ENCODE peak calls at places on chromosomes 4 and X, in ten cellular contexts. L is heart left ventricle, S is suprapubic skin, R is stomach, B is sigmoid colon, K is tibial nerve, U is spleen, M is HCT116, Z is upper lobe of left lung, X is NB4. E is an unnamed sample.

GRCh38 chrX:78658851-78659744 is at the start of gene RTL3:
- DNase-seq in B (no peak), L (no peak), U (no peak), K (no peak), X (peak; percentile 25), M (no peak), Z (no peak), R (no peak), S (no peak), E (no peak)

GRCh38 chr4:57442834-57443291 is 332.7 kb upstream of the IGFBP7 start:
- DNase-seq in M (no peak), Z (no peak), R (peak; percentile 56), U (no peak), X (peak; percentile 53), L (no peak), S (no peak), K (no peak), B (no peak), E (no peak)

GRCh38 chr4:174377613-174378012 is 93.9 kb downstream of the CEP44 start:
- DNase-seq in Z (no peak), B (no peak), U (no peak), M (no peak), K (no peak), X (no peak), R (no peak), L (no peak), S (no peak), E (no peak)

GRCh38 chr4:147096667-147097604 is 151.3 kb upstream of the TTC29 start:
- DNase-seq in L (no peak), M (peak; percentile 32), Z (no peak), S (no peak), K (no peak), U (no peak), B (no peak), R (no peak), X (peak; percentile 45), E (no peak)

GRCh38 chr4:185566972-185567749 is 31.9 kb upstream of the PDLIM3 start:
- DNase-seq in S (no peak), R (no peak), L (peak; percentile 73), B (peak; percentile 68), M (no peak), K (no peak), X (no peak), U (no peak), Z (no peak), E (no peak)

GRCh38 chrX:110012818-110013484 is 10.0 kb downstream of the TMEM164 start:
- DNase-seq in L (no peak), S (no peak), X (no peak), R (peak; percentile 43), M (no peak), U (no peak), B (no peak), Z (no peak), K (no peak), E (no peak)

GRCh38 chr4:152464030-152464823 is 71.7 kb downstream of the FBXW7 start:
- DNase-seq in L (no peak), U (no peak), S (no peak), X (peak; percentile 48), B (no peak), R (no peak), M (no peak), Z (no peak), K (no peak), E (no peak)

GRCh38 chrX:1011632-1012283 is 200.7 kb downstream of the CRLF2 start:
- DNase-seq in B (no peak), U (no peak), X (peak; percentile 3), S (peak; percentile 21), K (no peak), M (no peak), Z (no peak), L (no peak), R (no peak), E (no peak)

GRCh38 chrX:93874554-93874953 is 200.5 kb downstream of the FAM133A start:
- DNase-seq in L (no peak), M (no peak), R (no peak), X (peak; percentile 31), S (no peak), Z (no peak), K (no peak), U (no peak), B (no peak), E (peak; percentile 1)

GRCh38 chrX:42459735-42460134 is 318.2 kb downstream of the PPP1R2C start:
- DNase-seq in X (no peak), K (no peak), U (no peak), R (no peak), S (no peak), L (no peak), M (no peak), B (no peak), Z (no peak), E (no peak)

GRCh38 chr4:159382875-159383568 is 280.1 kb downstream of the RAPGEF2 start:
- DNase-seq in X (no peak), L (no peak), Z (no peak), S (no peak), K (no peak), U (no peak), M (no peak), R (no peak), B (no peak), E (no peak)

GRCh38 chr4:157045507-157046127 is 30.3 kb upstream of the GLRB start:
- DNase-seq in S (no peak), L (peak; percentile 20), M (peak; percentile 46), R (no peak), Z (no peak), K (no peak), U (no peak), B (peak; percentile 66), X (peak; percentile 20), E (peak; percentile 4)

GRCh38 chr4:52947691-52948397 is 85.7 kb downstream of the RASL11B start:
- DNase-seq in R (no peak), U (no peak), M (no peak), L (no peak), Z (no peak), S (no peak), X (no peak), B (no peak), K (no peak), E (no peak)

GRCh38 chr4:116705466-116705865 is 379.9 kb downstream of the TRAM1L1 start:
- DNase-seq in S (no peak), L (no peak), U (peak; percentile 71), B (no peak), K (no peak), R (no peak), X (no peak), Z (peak; percentile 77), M (no peak), E (no peak)

GRCh38 chr4:57151481-57151880 is 41.3 kb upstream of the IGFBP7 start:
- DNase-seq in S (no peak), K (no peak), U (no peak), R (no peak), Z (no peak), B (no peak), L (no peak), M (no peak), X (no peak), E (no peak)

GRCh38 chr4:168558587-168558986 is 61.7 kb downstream of the PALLD start:
- DNase-seq in K (no peak), U (no peak), M (no peak), R (no peak), Z (no peak), B (no peak), L (no peak), X (no peak), S (no peak), E (no peak)

DNA sequence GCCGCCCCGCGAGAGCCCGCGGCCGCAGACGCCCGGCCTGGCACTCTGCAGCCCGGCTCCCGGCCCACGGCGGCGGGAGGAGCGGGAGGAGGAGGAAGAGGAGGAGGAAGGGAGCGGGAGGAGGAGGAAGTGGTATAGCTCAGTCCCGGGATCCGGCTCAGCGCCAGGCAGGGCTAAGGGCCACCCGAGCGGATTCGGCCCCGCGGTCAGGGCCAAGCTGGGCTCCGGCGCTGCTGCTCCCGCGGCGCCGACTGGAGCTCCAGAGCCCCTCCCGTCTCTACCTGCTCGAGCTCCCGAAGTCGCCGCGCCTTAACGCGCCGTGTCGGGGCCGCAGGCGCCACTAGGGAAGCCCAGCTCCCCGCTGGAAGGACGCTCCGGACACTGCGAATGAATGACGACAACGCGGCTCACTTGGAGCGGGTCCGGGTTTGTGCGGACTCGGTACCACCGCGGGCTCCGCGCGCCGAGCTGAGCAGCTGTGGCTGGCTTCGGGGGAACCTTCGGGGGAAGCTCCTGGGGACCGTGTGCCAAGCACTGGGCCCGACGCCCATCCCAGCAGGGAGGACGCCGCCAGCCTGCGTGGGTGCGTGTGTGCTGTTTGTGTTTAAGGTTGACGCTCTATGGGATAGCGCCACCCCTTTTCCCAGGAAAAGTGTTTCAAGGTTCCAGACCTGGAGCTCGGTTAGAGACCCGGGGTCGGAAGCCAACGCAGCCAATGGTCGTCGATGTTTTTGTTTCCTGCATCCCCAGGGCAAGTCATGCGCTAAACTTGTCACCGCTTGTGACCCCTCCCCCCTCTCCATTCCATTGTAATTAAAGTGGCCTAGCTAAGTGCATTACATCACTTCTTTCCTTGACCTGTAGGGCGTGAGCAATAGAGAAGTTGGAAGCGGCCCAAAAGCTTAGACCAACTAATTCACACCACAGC is at the start of gene TBC1D9:
- DNase-seq in R (peak; percentile 79), M (peak; percentile 86), U (peak; percentile 91), L (peak; percentile 89), X (peak; percentile 12), K (peak; percentile 38), B (peak; percentile 86), S (peak; percentile 89), Z (peak; percentile 93), E (peak; percentile 26)
- TF ChIP-seq POLR2A in R (no peak), M (peak; percentile 53), U (peak; percentile 61), L (peak; percentile 56), X (no peak), K (peak; percentile 38), B (no peak), S (no peak), Z (peak; percentile 83), E (peak; percentile 72)

GRCh38 chr4:1290165-1290977 is 680 bp downstream of the MAEA start:
- DNase-seq in S (no peak), B (no peak), U (peak; percentile 76), L (no peak), Z (no peak), X (peak; percentile 51), K (no peak), R (peak; percentile 64), M (no peak), E (no peak)
- TF ChIP-seq POLR2A in S (no peak), B (no peak), U (no peak), L (no peak), Z (no peak), X (no peak), K (no peak), R (no peak), M (no peak), E (no peak)

GRCh38 chrX:49184294-49185061 is 1.7 kb downstream of the PRICKLE3 start:
- DNase-seq in X (peak; percentile 86), R (peak; percentile 93), Z (peak; percentile 88), L (peak; percentile 88), K (peak; percentile 89), U (peak; percentile 89), M (peak; percentile 86), S (peak; percentile 95), B (peak; percentile 97), E (no peak)
- TF ChIP-seq POLR2A in X (no peak), R (no peak), Z (no peak), L (peak; percentile 65), K (peak; percentile 28), U (no peak), M (peak; percentile 57), S (no peak), B (peak; percentile 45), E (no peak)

GRCh38 chrX:139932901-139933796 is at the start of gene ATP11C:
- DNase-seq in S (peak; percentile 89), M (peak; percentile 47), Z (peak; percentile 91), X (peak; percentile 91), K (peak; percentile 65), L (peak; percentile 82), U (peak; percentile 94), B (peak; percentile 94), R (peak; percentile 81), E (peak; percentile 49)
- TF ChIP-seq POLR2A in S (no peak), M (peak; percentile 31), Z (no peak), X (peak; percentile 66), K (peak; percentile 16), L (peak; percentile 59), U (peak; percentile 47), B (peak; percentile 52), R (no peak), E (peak; percentile 78)